ENCODE peak calls at places on chromosome 5, in ten cellular contexts. F is AG10803, R is fibroblast of pulmonary artery, W is transverse colon, H is stomach, X is upper lobe of right lung, U is epithelial cell of esophagus, I is heart right ventricle, E is fibroblast of mammary gland, B is kidney. Z is an unnamed sample.

GRCh38 chr5:123786411-123786810 is 274.4 kb downstream of the CSNK1G3 start:
- DNase-seq in F (no peak), R (no peak), W (no peak), H (no peak), X (no peak), U (no peak), I (no peak), E (no peak), B (no peak), Z (no peak)

GRCh38 chr5:174010365-174010764 is 21.4 kb downstream of the C5orf47 start:
- DNase-seq in F (no peak), R (no peak), W (no peak), H (no peak), X (no peak), U (no peak), I (no peak), E (no peak), B (no peak), Z (no peak)

GRCh38 chr5:541888-542692 is 17.8 kb upstream of the SLC9A3 start:
- DNase-seq in F (no peak), R (no peak), W (peak; percentile 8), H (no peak), X (peak; percentile 57), U (no peak), I (no peak), E (no peak), B (peak; percentile 45), Z (peak; percentile 38)

GRCh38 chr5:39138182-39138487 is 63.9 kb upstream of the RICTOR start:
- DNase-seq in F (no peak), R (no peak), W (no peak), H (no peak), X (no peak), U (peak; percentile 53), I (no peak), E (no peak), B (no peak), Z (no peak)

GRCh38 chr5:179766021-179766725 is 27.6 kb upstream of the LTC4S start:
- DNase-seq in F (peak; percentile 38), R (peak; percentile 44), W (no peak), H (no peak), X (no peak), U (no peak), I (no peak), E (peak; percentile 72), B (no peak), Z (no peak)

GRCh38 chr5:65394078-65394477 is 87.6 kb downstream of the ADAMTS6 start:
- DNase-seq in F (peak; percentile 99), R (peak; percentile 97), W (peak; percentile 8), H (no peak), X (peak; percentile 42), U (no peak), I (peak; percentile 6), E (peak; percentile 95), B (peak; percentile 65), Z (no peak)

GRCh38 chr5:57735754-57736153 is 253.1 kb upstream of the ACTBL2 start:
- DNase-seq in F (peak; percentile 89), R (peak; percentile 82), W (no peak), H (no peak), X (no peak), U (peak; percentile 67), I (no peak), E (peak; percentile 93), B (no peak), Z (no peak)

GRCh38 chr5:2817031-2817603 is 65.6 kb upstream of the IRX2 start:
- DNase-seq in F (no peak), R (no peak), W (no peak), H (no peak), X (no peak), U (no peak), I (no peak), E (no peak), B (no peak), Z (no peak)

GRCh38 chr5:6243706-6244105 is 134.6 kb downstream of the MED10 start:
- DNase-seq in F (no peak), R (no peak), W (no peak), H (no peak), X (no peak), U (no peak), I (no peak), E (no peak), B (no peak), Z (no peak)

GRCh38 chr5:55159763-55160492 is at the start of gene GPX8:
- DNase-seq in F (peak; percentile 88), R (peak; percentile 92), W (no peak), H (no peak), X (no peak), U (peak; percentile 87), I (peak; percentile 38), E (peak; percentile 91), B (no peak), Z (peak; percentile 26)

GRCh38 chr5:36507332-36507952 is 99.0 kb upstream of the SLC1A3 start:
- DNase-seq in F (peak; percentile 67), R (peak; percentile 79), W (peak; percentile 77), H (peak; percentile 86), X (peak; percentile 84), U (peak; percentile 76), I (peak; percentile 72), E (peak; percentile 77), B (peak; percentile 82), Z (peak; percentile 76)

GRCh38 chr5:115601709-115602584 is at the start of gene TICAM2:
- DNase-seq in F (peak; percentile 76), R (peak; percentile 46), W (peak; percentile 68), H (peak; percentile 56), X (peak; percentile 81), U (peak; percentile 38), I (peak; percentile 70), E (peak; percentile 81), B (peak; percentile 87), Z (peak; percentile 90)

GRCh38 chr5:15634771-15635347 is 134.9 kb downstream of the FBXL7 start:
- DNase-seq in F (peak; percentile 24), R (no peak), W (no peak), H (no peak), X (no peak), U (no peak), I (no peak), E (no peak), B (no peak), Z (no peak)

GRCh38 chr5:50711280-50711679 is 44.8 kb downstream of the PARP8 start:
- DNase-seq in F (peak; percentile 4), R (no peak), W (peak; percentile 53), H (peak; percentile 38), X (no peak), U (no peak), I (peak; percentile 11), E (peak; percentile 16), B (no peak), Z (peak; percentile 91)

GRCh38 chr5:139474815-139475791 is 4.3 kb downstream of the SMIM33 start:
- DNase-seq in F (peak; percentile 76), R (peak; percentile 89), W (peak; percentile 39), H (no peak), X (no peak), U (peak; percentile 50), I (no peak), E (peak; percentile 81), B (no peak), Z (no peak)

GRCh38 chr5:171094356-171094755 is 214.7 kb upstream of the TLX3 start:
- DNase-seq in F (no peak), R (no peak), W (no peak), H (no peak), X (no peak), U (no peak), I (no peak), E (no peak), B (no peak), Z (no peak)

GRCh38 chr5:14447958-14448881 is 133.4 kb upstream of the OTULINL start:
- DNase-seq in F (peak; percentile 73), R (peak; percentile 78), W (no peak), H (no peak), X (no peak), U (no peak), I (peak; percentile 43), E (peak; percentile 75), B (peak; percentile 77), Z (peak; percentile 59)

GRCh38 chr5:129836321-129836720 is 67.9 kb upstream of the CHSY3 start:
- DNase-seq in F (no peak), R (no peak), W (no peak), H (no peak), X (no peak), U (no peak), I (no peak), E (no peak), B (no peak), Z (no peak)

GRCh38 chr5:35248843-35249780 is 18.8 kb upstream of the PRLR start:
- DNase-seq in F (no peak), R (no peak), W (no peak), H (no peak), X (no peak), U (no peak), I (no peak), E (no peak), B (no peak), Z (peak; percentile 36)
- H3K4me3 ChIP-seq in F (no peak overlapping the region), R (peak overlapping the region; percentile 15), W (no peak overlapping the region), H (no peak overlapping the region), X (peak overlapping the region; percentile 1), U (no peak overlapping the region), I (no peak overlapping the region), E (no peak overlapping the region), B (peak overlapping the region; percentile 27), Z (no peak overlapping the region)

DNA sequence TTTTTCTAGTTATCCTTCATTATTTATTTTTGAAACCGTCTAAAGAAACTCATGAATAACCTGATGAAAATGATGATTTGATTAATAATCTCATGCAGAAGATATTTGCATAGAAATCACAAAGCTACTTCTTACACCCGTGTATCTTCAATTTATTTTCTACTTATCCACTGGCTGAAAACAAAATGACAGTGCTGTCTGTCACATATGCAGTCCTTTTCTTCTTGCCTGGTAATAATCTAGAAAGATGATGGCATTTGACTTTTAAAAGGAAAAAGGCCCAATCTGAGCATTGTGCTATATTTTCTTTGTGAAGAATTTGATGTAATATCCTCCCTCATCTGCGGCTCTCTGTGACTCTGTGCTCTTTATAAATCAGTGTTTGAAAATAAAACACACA is 253.3 kb downstream of the PRR16 start:
- DNase-seq in F (no peak), R (no peak), W (no peak), H (no peak), X (no peak), U (no peak), I (no peak), E (no peak), B (no peak), Z (no peak)
- TF ChIP-seq CTCF in F (no peak), R (no peak), W (no peak), H (no peak), X (no peak), U (no peak), I (no peak), E (no peak), B (no peak), Z (no peak)

DNA sequence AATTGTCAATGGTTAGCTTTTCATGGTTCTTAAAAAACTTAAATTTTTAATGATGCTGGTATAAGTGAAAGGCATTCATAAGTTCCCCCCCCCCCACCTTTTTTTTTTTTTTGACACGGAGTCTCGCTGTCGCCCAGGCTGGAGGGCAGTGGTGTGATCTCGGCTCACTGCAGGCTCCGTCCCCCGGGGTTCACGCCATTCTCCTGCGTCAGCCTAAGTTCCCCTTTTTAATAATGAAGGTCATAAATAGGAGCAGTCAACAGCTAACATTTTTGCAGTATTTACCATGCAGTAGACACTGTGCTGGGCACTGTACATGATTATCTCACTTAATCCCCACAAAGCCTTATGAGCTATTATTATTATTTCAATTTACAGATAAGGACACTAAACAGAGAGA is 556.3 kb downstream of the PDE4D start:
- DNase-seq in F (no peak), R (no peak), W (no peak), H (no peak), X (no peak), U (no peak), I (no peak), E (no peak), B (no peak), Z (no peak)
- H3K4me3 ChIP-seq in F (no peak overlapping the region), R (no peak overlapping the region), W (no peak overlapping the region), H (no peak overlapping the region), X (no peak overlapping the region), U (no peak overlapping the region), I (no peak overlapping the region), E (no peak overlapping the region), B (no peak overlapping the region), Z (no peak overlapping the region)

GRCh38 chr5:146867996-146868708 is 10.4 kb downstream of the PPP2R2B start:
- DNase-seq in F (no peak), R (no peak), W (no peak), H (no peak), X (no peak), U (no peak), I (no peak), E (no peak), B (no peak), Z (no peak)
- TF ChIP-seq CTCF in F (no peak), R (no peak), W (no peak), H (no peak), X (no peak), U (no peak), I (no peak), E (no peak), B (no peak), Z (no peak)

Z was measured in GM12865.